ENCODE peak calls at places on chromosomes 16 and 17, in seven cellular contexts. M is H9, T is trophoblast cell, X is neuronal stem cell, Y is mesenchymal stem cell, Z is H1, K is IMR-90. F is an unnamed sample.
A peak's percentile ranks its signal among the peaks of the same experiment; 100 is the strongest.

GRCh38 chr17:17784599-17785264 is 52.1 kb downstream of the SREBF1 start:
- DNase-seq in M (no peak), T (peak; percentile 22), X (no peak), Y (peak; percentile 64), Z (no peak), K (no peak), F (peak; percentile 63)

GRCh38 chr16:16144416-16144815 is 78.9 kb downstream of the ABCC6 start:
- DNase-seq in M (no peak), T (no peak), X (no peak), Y (no peak), Z (no peak), K (no peak), F (no peak)

GRCh38 chr17:78168906-78169793 is 769 bp downstream of the SYNGR2 start:
- DNase-seq in M (peak; percentile 88), T (no peak), X (no peak), Y (peak; percentile 61), Z (peak; percentile 80), K (peak; percentile 33), F (peak; percentile 67)

GRCh38 chr17:78568494-78569115 is 8.6 kb downstream of the DNAH17 start:
- DNase-seq in M (no peak), T (peak; percentile 70), X (no peak), Y (peak; percentile 66), Z (no peak), K (peak; percentile 37), F (no peak)

GRCh38 chr17:5032865-5033264 is 2.4 kb downstream of the SLC52A1 start:
- DNase-seq in M (peak; percentile 34), T (no peak), X (no peak), Y (no peak), Z (no peak), K (no peak), F (no peak)

GRCh38 chr16:8178271-8178670 is 412.0 kb downstream of the TMEM114 start:
- DNase-seq in M (no peak), T (no peak), X (no peak), Y (no peak), Z (no peak), K (no peak), F (no peak)

GRCh38 chr17:18026408-18026776 is 12.6 kb downstream of the ATPAF2 start:
- DNase-seq in M (no peak), T (peak; percentile 23), X (no peak), Y (peak; percentile 75), Z (no peak), K (peak; percentile 81), F (no peak)

GRCh38 chr17:72030067-72030899 is 90.5 kb upstream of the SOX9 start:
- DNase-seq in M (peak; percentile 94), T (no peak), X (peak; percentile 45), Y (peak; percentile 77), Z (peak; percentile 75), K (peak; percentile 61), F (peak; percentile 97)

GRCh38 chr16:2698103-2698870 is 16.0 kb downstream of the KCTD5 start:
- DNase-seq in M (no peak), T (no peak), X (no peak), Y (no peak), Z (no peak), K (no peak), F (no peak)
- H2BK5ac ChIP-seq in M (no peak overlapping the region), T (no peak overlapping the region), X (no peak overlapping the region), Y (no peak overlapping the region), Z (no peak overlapping the region), K (no peak overlapping the region), F (no peak overlapping the region)

DNA sequence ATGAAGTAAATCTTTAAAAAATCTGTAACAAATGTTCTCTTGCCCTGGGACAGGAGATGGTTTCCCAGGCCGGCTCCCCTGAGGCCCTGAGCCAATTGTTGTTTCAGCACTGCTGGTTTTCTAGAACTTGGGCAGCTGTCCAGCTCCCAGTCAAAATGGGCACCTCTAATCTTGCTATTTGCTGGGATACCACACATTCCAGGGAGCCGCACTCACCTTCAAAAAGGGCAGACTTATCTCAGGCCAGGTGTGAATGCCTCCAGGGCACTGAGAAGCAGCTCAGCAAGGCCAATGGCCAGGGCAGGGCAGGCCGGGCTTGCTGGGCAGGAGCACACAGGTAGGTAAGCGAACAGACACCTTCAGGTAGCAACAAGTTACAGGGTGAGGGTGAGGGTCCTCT is 24.4 kb downstream of the TRIM16 start:
- DNase-seq in M (peak; percentile 58), T (peak; percentile 93), X (no peak), Y (no peak), Z (no peak), K (no peak), F (peak; percentile 92)
- H3K27ac ChIP-seq in M (no peak overlapping the region), T (no peak overlapping the region), X (no peak overlapping the region), Y (no peak overlapping the region), Z (no peak overlapping the region), K (no peak overlapping the region), F (no peak overlapping the region)

GRCh38 chr17:75634754-75635609 is 1.7 kb downstream of the SMIM5 start:
- DNase-seq in M (no peak), T (no peak), X (no peak), Y (no peak), Z (peak; percentile 43), K (no peak), F (no peak)
- H3K4me2 ChIP-seq in M (no peak overlapping the region), T (no peak overlapping the region), X (no peak overlapping the region), Y (no peak overlapping the region), Z (no peak overlapping the region), K (no peak overlapping the region), F (no peak overlapping the region)

GRCh38 chr16:87795336-87795735 is 29.6 kb upstream of the KLHDC4 start:
- DNase-seq in M (no peak), T (no peak), X (no peak), Y (no peak), Z (no peak), K (no peak), F (no peak)

GRCh38 chr16:87802670-87803069 is 36.9 kb upstream of the KLHDC4 start:
- DNase-seq in M (no peak), T (no peak), X (no peak), Y (no peak), Z (no peak), K (no peak), F (no peak)

GRCh38 chr16:87803385-87803784 is 37.6 kb upstream of the KLHDC4 start:
- DNase-seq in M (no peak), T (no peak), X (no peak), Y (no peak), Z (no peak), K (no peak), F (no peak)

GRCh38 chr16:87801679-87802300 is 36.0 kb upstream of the KLHDC4 start:
- DNase-seq in M (no peak), T (no peak), X (no peak), Y (no peak), Z (no peak), K (no peak), F (no peak)

DNA sequence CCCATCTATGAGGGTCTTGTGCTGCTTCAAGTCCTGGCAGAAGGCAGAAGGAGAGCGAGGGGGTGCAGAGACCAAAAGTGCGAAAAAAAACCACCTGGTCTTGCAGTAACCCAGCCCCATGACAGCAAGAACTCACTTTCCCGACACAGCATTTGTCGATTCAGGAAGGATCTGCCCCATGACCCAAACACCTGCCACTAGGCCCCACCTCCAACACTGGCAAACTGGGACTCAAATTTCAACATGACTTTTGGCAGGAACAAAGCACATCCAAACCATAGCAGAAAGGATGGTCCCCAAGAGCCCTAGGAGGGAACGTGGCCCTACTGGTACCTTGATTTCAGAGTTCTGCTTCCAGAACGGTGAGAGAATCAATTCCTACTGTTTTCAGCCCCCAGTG is 34.7 kb upstream of the KLHDC4 start:
- DNase-seq in M (no peak), T (no peak), X (no peak), Y (no peak), Z (no peak), K (no peak), F (no peak)
- H2BK5ac ChIP-seq in M (no peak overlapping the region), T (no peak overlapping the region), X (no peak overlapping the region), Y (no peak overlapping the region), Z (no peak overlapping the region), K (no peak overlapping the region), F (no peak overlapping the region)

DNA sequence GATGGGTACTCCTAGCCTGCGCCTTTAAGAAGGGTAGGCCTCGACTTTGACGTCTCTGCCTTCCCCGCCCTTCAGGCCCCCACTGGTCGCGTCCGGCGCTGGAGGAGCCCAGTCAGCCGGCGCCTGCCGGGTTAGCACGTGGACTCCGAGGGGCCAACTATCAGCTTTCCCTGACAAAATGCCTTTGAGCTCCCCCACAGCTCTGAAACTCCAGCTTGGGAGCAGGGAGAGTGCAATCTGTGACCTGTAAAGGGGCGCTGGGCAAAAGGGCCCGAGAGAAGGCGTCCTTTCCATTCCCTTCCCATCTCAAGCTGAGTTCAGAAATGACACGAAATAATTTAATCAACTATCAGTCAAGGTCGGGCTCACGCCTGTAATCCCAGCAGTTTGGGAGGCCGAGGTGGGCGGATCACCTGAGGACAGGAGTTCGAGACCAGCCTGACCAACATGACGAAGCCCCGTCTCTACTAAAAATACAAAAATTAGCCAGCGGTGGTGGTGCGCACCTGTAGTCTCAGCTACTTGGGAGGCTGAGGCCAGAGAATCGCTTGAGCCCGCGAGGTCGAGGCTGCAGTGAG is 2.3 kb upstream of the SLC25A39 start:
- DNase-seq in M (peak; percentile 99), T (peak; percentile 96), X (peak; percentile 89), Y (peak; percentile 97), Z (peak; percentile 90), K (peak; percentile 97), F (peak; percentile 99)
- H3K27ac ChIP-seq in M (no peak overlapping the region), T (no peak overlapping the region), X (no peak overlapping the region), Y (no peak overlapping the region), Z (no peak overlapping the region), K (peak overlapping the region; percentile 7), F (no peak overlapping the region)

DNA sequence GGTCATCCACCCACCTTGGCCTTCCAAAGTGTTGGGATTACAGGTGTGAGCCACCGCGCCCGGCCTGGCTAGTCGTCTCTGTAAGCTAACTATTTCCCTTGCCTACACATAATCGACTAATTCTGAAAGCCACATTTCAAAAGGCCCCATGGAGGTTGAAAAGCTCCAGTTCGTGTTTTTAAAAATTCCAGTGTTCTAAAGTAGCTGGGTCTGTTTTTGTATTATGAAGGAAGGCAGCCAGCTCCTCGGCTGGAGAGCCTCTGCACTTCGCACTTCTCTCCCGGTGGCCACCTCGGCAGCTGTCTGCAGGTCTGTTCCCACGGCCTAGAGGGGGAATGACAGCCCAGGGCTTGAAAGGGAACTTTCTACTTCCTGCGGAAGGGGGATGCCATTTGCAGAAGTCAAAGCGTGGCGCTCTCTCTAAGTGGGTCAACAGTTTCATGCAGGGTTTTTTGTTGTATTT is 16.9 kb downstream of the HASPIN start:
- DNase-seq in M (no peak), T (no peak), X (no peak), Y (no peak), Z (no peak), K (no peak), F (peak; percentile 30)
- H3K4me2 ChIP-seq in M (no peak overlapping the region), T (no peak overlapping the region), X (no peak overlapping the region), Y (no peak overlapping the region), Z (no peak overlapping the region), K (no peak overlapping the region), F (no peak overlapping the region)

GRCh38 chr17:35244345-35245195 is 1.7 kb downstream of the SLFN5 start:
- DNase-seq in M (peak; percentile 39), T (peak; percentile 92), X (no peak), Y (peak; percentile 73), Z (peak; percentile 47), K (peak; percentile 81), F (peak; percentile 96)
- H2BK5ac ChIP-seq in M (no peak overlapping the region), T (peak overlapping the region; percentile 8), X (no peak overlapping the region), Y (no peak overlapping the region), Z (no peak overlapping the region), K (peak overlapping the region; percentile 90), F (no peak overlapping the region)